ENCODE peak calls at places on chromosome X, in ten cellular contexts. Y is astrocyte of the spinal cord, E is kidney, B is suprapubic skin, X is uterus, U is left lung, P is cardiac fibroblast, T is mesothelial cell of epicardium, N is foreskin keratinocyte, J is HFFc6. Z is an unnamed sample.
A peak's percentile ranks its signal among the peaks of the same experiment; 100 is the strongest.

GRCh38 chrX:42135583-42136228 is 212.4 kb upstream of the CASK start:
- DNase-seq in J (no peak), T (no peak), Y (no peak), U (no peak), P (no peak), X (no peak), E (no peak), B (no peak), N (no peak), Z (no peak)

GRCh38 chrX:96611619-96612362 is 72.9 kb upstream of the DIAPH2 start:
- DNase-seq in J (peak; percentile 35), X (no peak), U (no peak), T (no peak), Y (peak; percentile 14), E (no peak), N (no peak), P (peak; percentile 51), B (no peak), Z (no peak)

GRCh38 chrX:132395645-132396044 is 93.2 kb downstream of the MBNL3 start:
- DNase-seq in U (no peak), P (no peak), N (no peak), T (no peak), Y (no peak), E (no peak), J (no peak), B (no peak), X (no peak), Z (no peak)

GRCh38 chrX:135194684-135195083 is 23.5 kb upstream of the CT55 start:
- DNase-seq in X (no peak), E (no peak), Y (no peak), T (no peak), U (no peak), J (no peak), N (no peak), P (no peak), B (no peak), Z (no peak)

GRCh38 chrX:40503094-40503493 is 77.7 kb upstream of the ATP6AP2 start:
- DNase-seq in Y (no peak), N (no peak), X (no peak), J (no peak), U (no peak), P (no peak), E (no peak), B (no peak), T (no peak), Z (no peak)

GRCh38 chrX:150364347-150365050 is 1.4 kb downstream of the MAMLD1 start:
- DNase-seq in B (no peak), P (no peak), X (no peak), E (peak; percentile 77), J (no peak), U (peak; percentile 61), T (no peak), N (no peak), Y (peak; percentile 1), Z (no peak)

GRCh38 chrX:131874300-131874699 is 148.8 kb upstream of the STK26 start:
- DNase-seq in E (no peak), B (no peak), N (no peak), U (no peak), X (no peak), J (no peak), T (no peak), Y (no peak), P (no peak), Z (no peak)

GRCh38 chrX:1824855-1825254 is 210.0 kb downstream of the ASMT start:
- DNase-seq in T (peak; percentile 13), X (no peak), P (no peak), J (no peak), Y (no peak), E (no peak), N (no peak), B (peak; percentile 34), U (no peak), Z (no peak)

GRCh38 chrX:17697191-17697590 is 40.1 kb upstream of the SCML1 start:
- DNase-seq in Y (no peak), X (no peak), U (no peak), N (no peak), B (no peak), P (peak; percentile 51), E (no peak), T (no peak), J (peak; percentile 22), Z (no peak)

GRCh38 chrX:111375747-111376146 is 36.2 kb downstream of the DCX start:
- DNase-seq in X (no peak), Y (peak; percentile 3), P (peak; percentile 1), J (no peak), T (no peak), B (no peak), E (no peak), N (no peak), U (no peak), Z (no peak)

GRCh38 chrX:49001521-49002090 is 458 bp downstream of the GRIPAP1 start:
- DNase-seq in Y (peak; percentile 27), E (no peak), X (peak; percentile 16), T (no peak), N (peak; percentile 29), B (no peak), U (no peak), P (peak; percentile 48), J (peak; percentile 9), Z (no peak)

GRCh38 chrX:153777261-153778090 is 3.4 kb upstream of the SRPK3 start:
- DNase-seq in B (no peak), U (peak; percentile 21), T (no peak), N (no peak), P (no peak), Y (no peak), X (no peak), J (no peak), E (peak; percentile 55), Z (no peak)

GRCh38 chrX:36407886-36408285 is 488.4 kb downstream of the CFAP47 start:
- DNase-seq in P (no peak), Y (no peak), U (peak; percentile 17), E (no peak), J (no peak), N (no peak), X (no peak), T (no peak), B (no peak), Z (no peak)

GRCh38 chrX:16851827-16852226 is 18.3 kb downstream of the RBBP7 start:
- DNase-seq in E (no peak), B (no peak), P (no peak), J (no peak), X (no peak), N (no peak), U (no peak), T (no peak), Y (no peak), Z (no peak)

GRCh38 chrX:63270873-63271272 is 80.3 kb downstream of the SPIN4 start:
- DNase-seq in J (no peak), P (no peak), T (no peak), E (no peak), X (no peak), N (no peak), Y (no peak), U (no peak), B (no peak), Z (no peak)

DNA sequence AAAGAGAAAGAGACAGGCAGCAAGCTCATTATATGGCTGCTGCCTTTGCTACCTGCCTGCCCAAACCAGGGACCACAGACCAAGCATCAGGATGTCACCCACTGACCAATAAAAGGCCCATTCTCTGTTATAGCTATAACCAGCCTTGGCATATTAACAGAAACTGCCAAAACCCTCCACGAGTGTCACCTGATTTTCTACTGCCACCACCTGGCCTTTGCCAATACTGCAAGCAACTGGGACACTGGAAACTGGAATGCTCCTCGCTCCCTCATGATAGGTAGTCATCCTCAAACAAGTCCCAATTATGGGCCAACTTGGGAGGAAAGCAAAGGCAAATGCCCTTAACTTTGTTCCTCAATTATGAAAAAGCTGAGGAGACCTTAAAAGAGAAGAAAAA is 76.0 kb downstream of the SPIN4 start:
- DNase-seq in P (peak; percentile 41), U (no peak), N (no peak), J (peak; percentile 13), Y (no peak), T (no peak), E (no peak), B (no peak), X (no peak), Z (no peak)
- TF ChIP-seq CTCF in P (peak; percentile 62), U (peak; percentile 50), N (peak; percentile 42), J (peak; percentile 75), Y (peak; percentile 26), T (no peak), E (peak; percentile 40), B (no peak), X (peak; percentile 46), Z (peak; percentile 50)

DNA sequence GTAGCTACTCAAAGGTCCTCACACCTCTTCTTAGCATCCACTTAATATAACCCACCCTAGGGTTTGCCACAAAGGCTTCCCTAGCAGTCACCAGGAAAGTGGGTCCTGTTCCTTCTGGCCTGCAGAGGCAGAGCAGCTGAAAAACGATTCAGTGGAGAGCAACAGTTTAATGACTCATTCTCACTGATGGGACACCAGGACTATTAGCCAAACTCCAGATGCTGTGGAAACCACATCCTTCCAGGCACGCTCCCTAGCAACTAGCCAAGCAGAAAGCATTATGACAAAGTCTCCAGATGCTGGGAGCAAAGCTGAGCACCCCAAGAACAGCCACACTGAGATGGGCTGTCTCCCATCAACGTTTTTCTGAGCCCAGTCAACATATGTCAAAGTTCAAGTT is 30.3 kb upstream of the UTP14A start:
- DNase-seq in U (no peak), B (no peak), P (peak; percentile 80), J (peak; percentile 87), T (no peak), N (peak; percentile 31), E (no peak), X (no peak), Y (peak; percentile 81), Z (no peak)
- TF ChIP-seq CTCF in U (no peak), B (no peak), P (peak; percentile 31), J (no peak), T (no peak), N (no peak), E (no peak), X (no peak), Y (peak; percentile 9), Z (no peak)

DNA sequence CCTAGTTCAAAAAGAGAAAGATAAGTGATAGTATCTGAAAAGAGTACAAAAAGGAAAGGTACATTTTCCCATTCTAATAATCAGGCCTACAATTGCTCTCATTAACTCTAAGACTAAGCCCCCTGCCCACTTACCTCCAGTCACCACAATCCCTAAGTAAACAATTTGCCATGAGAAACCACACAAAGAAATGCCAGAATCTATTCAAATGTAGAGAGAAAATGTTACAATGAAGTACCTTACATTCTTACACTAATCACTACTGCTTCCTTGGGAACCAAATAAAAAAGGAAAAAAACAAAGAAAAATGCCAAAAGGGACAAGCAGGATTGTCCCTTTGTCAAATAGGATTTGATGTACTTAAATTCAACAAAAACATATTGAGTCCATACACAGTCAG is 188.2 kb upstream of the NRK start:
- DNase-seq in N (no peak), T (no peak), E (no peak), P (no peak), Y (no peak), B (no peak), U (no peak), J (no peak), X (no peak), Z (no peak)
- TF ChIP-seq CTCF in N (no peak), T (no peak), E (no peak), P (no peak), Y (no peak), B (no peak), U (no peak), J (no peak), X (no peak), Z (no peak)

DNA sequence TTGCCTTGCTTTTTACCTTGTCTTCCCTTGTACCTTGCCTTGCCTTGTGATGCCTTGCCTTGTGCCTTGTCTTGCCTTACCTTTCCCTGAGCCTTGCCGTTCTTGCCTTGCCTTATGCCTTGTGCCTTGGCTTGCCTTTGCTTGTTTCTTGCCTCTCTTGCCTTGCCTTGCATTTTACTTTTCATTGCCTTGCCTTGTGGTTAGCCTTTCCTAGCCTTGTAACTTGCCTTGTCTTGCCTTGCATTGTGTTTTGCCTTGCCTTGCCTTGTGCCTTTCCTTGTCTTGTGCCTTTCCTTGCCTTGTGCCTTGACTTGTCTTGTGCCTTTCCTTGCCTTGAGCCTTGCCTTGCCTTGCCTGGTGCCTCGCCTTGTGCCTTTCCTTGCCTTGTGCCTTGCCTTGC is 84.6 kb downstream of the TAB3 start:
- DNase-seq in T (no peak), P (no peak), N (peak; percentile 49), X (no peak), Y (no peak), U (no peak), J (no peak), E (no peak), B (no peak), Z (no peak)
- TF ChIP-seq CTCF in T (no peak), P (no peak), N (no peak), X (no peak), Y (no peak), U (no peak), J (no peak), E (no peak), B (no peak), Z (no peak)